ENCODE peak calls at places on chromosomes 5 and 9, in five cellular contexts. Q is stomach, A is gastrocnemius medialis, R is breast epithelium, L is upper lobe of left lung. D is an unnamed sample.
A peak's percentile ranks its signal among the peaks of the same experiment; 100 is the strongest.

GRCh38 chr5:177035982-177036381 is 13.5 kb downstream of the ZNF346 start:
- DNase-seq in A (no peak), L (no peak), Q (no peak), R (no peak), D (no peak)

GRCh38 chr5:106843812-106844416 is 826.8 kb downstream of the EFNA5 start:
- DNase-seq in A (no peak), Q (no peak), L (no peak), R (no peak), D (no peak)

GRCh38 chr5:149027636-149028035 is 35.2 kb downstream of the SH3TC2 start:
- DNase-seq in A (no peak), R (no peak), Q (no peak), L (peak; percentile 59), D (no peak)

GRCh38 chr9:123322771-123323481 is 33.1 kb upstream of the CRB2 start:
- DNase-seq in R (no peak), A (no peak), Q (no peak), L (no peak), D (no peak)

GRCh38 chr5:150112211-150113046 is 26.1 kb upstream of the CSF1R start:
- DNase-seq in R (peak; percentile 29), Q (peak; percentile 24), L (no peak), A (no peak), D (peak; percentile 40)

GRCh38 chr5:173849908-173850307 is 38.2 kb upstream of the CPEB4 start:
- DNase-seq in A (no peak), L (no peak), Q (no peak), R (no peak), D (no peak)

GRCh38 chr5:174533127-174533453 is 191.3 kb upstream of the MSX2 start:
- DNase-seq in A (no peak), L (no peak), R (no peak), Q (no peak), D (no peak)

GRCh38 chr9:14652729-14653377 is 40.4 kb downstream of the ZDHHC21 start:
- DNase-seq in Q (no peak), L (no peak), R (no peak), A (no peak), D (no peak)

GRCh38 chr5:169094586-169095409 is 206.1 kb downstream of the SLIT3 start:
- DNase-seq in R (no peak), A (no peak), L (peak; percentile 2), Q (no peak), D (no peak)

GRCh38 chr9:134182554-134183219 is 18.3 kb upstream of the RNU6ATAC start:
- DNase-seq in A (no peak), R (no peak), L (no peak), Q (no peak), D (no peak)

GRCh38 chr5:33284681-33285080 is 156.1 kb upstream of the TARS1 start:
- DNase-seq in A (no peak), L (no peak), R (no peak), Q (no peak), D (no peak)

GRCh38 chr9:86766912-86767311 is 180.4 kb downstream of the GAS1 start:
- DNase-seq in Q (no peak), L (no peak), A (no peak), R (peak; percentile 93), D (no peak)

GRCh38 chr5:157689942-157690689 is 18.8 kb downstream of the C5orf52 start:
- DNase-seq in L (peak; percentile 79), R (no peak), Q (no peak), A (no peak), D (peak; percentile 9)

GRCh38 chr9:23779220-23779619 is 46.8 kb downstream of the ELAVL2 start:
- DNase-seq in R (no peak), A (no peak), L (no peak), Q (no peak), D (no peak)

GRCh38 chr5:181133610-181134231 is 2.8 kb upstream of the OR2V1 start:
- DNase-seq in Q (peak; percentile 40), R (no peak), L (no peak), A (peak; percentile 18), D (peak; percentile 74)

GRCh38 chr5:155726267-155726666 is 600.7 kb upstream of the SGCD start:
- DNase-seq in R (no peak), Q (no peak), A (no peak), L (no peak), D (no peak)

GRCh38 chr5:128436825-128437224 is 101.2 kb downstream of the FBN2 start:
- DNase-seq in A (no peak), R (no peak), L (no peak), Q (no peak), D (no peak)

GRCh38 chr5:80834710-80835109 is 125.5 kb upstream of the RASGRF2 start:
- DNase-seq in Q (no peak), R (no peak), L (no peak), A (no peak), D (no peak)

GRCh38 chr5:54520438-54520846 is 2.9 kb downstream of the SNX18 start:
- DNase-seq in A (no peak), R (no peak), Q (peak; percentile 37), L (no peak), D (peak; percentile 41)

DNA sequence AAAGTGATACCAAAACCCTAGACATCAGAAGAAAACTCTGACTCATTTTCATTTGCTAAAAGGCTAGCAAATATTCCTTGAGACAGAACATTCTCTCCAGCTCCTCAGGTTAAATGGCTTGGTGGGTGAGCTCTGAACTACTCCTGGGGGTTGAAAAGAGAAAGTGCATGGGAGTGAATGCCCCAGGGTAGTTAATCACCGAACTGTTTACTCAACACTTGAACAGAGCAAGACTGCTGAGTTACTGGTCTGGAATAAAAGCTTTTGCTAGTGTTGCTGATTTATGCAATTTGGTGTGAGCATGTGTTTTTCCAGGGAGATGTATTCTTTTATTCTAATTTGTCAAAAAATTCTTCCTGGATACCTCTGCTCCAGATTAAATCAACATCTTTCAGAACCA is 88.3 kb upstream of the PRDM9 start:
- DNase-seq in Q (no peak), A (no peak), R (no peak), L (no peak), D (no peak)
- TF ChIP-seq CTCF in Q (no peak), A (no peak), R (no peak), L (no peak), D (no peak)

DNA sequence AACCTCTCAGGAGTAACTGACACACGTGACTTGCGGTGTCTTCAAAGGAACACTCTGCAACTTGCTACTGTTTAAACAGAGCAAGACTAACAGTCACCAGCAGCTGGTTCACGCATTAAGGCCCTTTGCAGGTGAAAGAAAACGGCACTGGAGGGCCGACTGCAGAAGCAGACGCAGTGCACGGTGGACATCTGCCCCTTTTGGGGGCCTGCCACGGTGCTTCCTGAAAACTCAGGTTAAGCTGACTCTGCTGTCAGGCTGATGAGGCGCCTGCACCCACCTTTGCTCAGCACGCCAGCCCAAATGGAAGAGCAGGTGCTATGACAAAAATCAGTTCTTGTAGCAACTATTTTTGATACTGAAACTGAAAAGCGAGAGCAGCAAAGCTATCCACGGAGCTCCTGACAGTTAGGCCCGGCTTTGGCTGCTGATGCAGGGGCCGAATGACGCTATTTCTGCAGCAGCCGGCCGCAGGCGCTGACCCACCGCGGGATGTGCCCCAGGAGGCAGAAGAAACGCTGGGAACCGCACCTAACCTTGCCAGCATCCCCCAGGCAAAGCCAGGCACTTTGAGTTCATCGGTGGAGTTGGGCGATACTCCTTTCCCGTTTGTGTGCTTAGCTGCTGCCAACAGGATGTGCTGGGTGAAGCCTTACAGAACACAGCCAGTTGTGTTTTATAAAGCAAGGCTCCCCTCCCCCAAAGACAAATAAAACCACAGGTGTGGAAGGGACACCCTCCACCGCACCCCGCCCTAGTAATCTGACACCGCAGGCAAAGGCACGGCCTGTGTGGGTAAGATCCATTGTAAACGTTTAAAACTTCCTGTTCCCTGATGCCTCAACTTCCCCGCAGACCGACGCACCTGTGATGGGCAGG is 21.1 kb upstream of the TERT start:
- DNase-seq in A (peak; percentile 18), R (peak; percentile 77), L (peak; percentile 78), Q (peak; percentile 88), D (peak; percentile 73)
- TF ChIP-seq POLR2A in A (no peak), R (no peak), L (no peak), Q (no peak), D (peak; percentile 42)

GRCh38 chr5:125199968-125200841 is 453.8 kb upstream of the ZNF608 start:
- DNase-seq in L (no peak), R (no peak), Q (peak; percentile 29), A (no peak), D (no peak)

GRCh38 chr5:125196479-125197183 is 450.2 kb upstream of the ZNF608 start:
- DNase-seq in Q (no peak), R (no peak), L (no peak), A (no peak), D (no peak)

GRCh38 chr5:125198270-125198974 is 452.0 kb upstream of the ZNF608 start:
- DNase-seq in Q (peak; percentile 80), R (peak; percentile 50), L (no peak), A (peak; percentile 56), D (peak; percentile 58)

GRCh38 chr5:125200842-125201373 is 454.5 kb upstream of the ZNF608 start:
- DNase-seq in Q (no peak), L (no peak), A (no peak), R (no peak), D (no peak)

DNA sequence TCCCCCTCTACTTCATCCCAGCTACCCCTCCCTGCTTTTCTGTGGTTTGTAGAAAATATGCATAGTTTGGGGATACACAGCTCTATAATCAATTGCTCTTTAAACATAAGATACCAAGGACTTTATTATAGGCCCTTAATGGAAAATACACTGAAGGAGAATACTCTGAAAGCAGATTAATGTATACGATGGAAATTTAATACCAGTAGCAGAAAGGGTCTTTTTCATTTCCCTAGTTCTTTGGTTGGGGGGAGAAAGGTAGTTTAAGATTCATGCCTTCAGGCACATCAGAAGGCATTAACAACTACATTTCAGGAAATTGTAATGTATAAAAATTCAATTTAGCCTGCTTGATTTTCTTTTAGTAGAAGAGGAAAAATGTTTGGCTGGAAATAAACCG is 452.9 kb upstream of the ZNF608 start:
- DNase-seq in R (no peak), A (no peak), Q (no peak), L (no peak), D (no peak)
- TF ChIP-seq CTCF in R (no peak), A (no peak), Q (no peak), L (no peak), D (no peak)

GRCh38 chr5:123035950-123036390 is 555 bp downstream of the PPIC start:
- DNase-seq in L (peak; percentile 88), Q (peak; percentile 63), R (peak; percentile 39), A (peak; percentile 12), D (no peak)

GRCh38 chr5:123037104-123037418 is 536 bp upstream of the PPIC start:
- DNase-seq in R (no peak), A (no peak), Q (no peak), L (no peak), D (no peak)

GRCh38 chr5:123039673-123040072 is 3.1 kb upstream of the PPIC start:
- DNase-seq in A (no peak), R (no peak), Q (no peak), L (no peak), D (no peak)

GRCh38 chr5:123035320-123035949 is 1.1 kb downstream of the PPIC start:
- DNase-seq in A (no peak), Q (peak; percentile 38), L (no peak), R (peak; percentile 27), D (peak; percentile 52)

DNA sequence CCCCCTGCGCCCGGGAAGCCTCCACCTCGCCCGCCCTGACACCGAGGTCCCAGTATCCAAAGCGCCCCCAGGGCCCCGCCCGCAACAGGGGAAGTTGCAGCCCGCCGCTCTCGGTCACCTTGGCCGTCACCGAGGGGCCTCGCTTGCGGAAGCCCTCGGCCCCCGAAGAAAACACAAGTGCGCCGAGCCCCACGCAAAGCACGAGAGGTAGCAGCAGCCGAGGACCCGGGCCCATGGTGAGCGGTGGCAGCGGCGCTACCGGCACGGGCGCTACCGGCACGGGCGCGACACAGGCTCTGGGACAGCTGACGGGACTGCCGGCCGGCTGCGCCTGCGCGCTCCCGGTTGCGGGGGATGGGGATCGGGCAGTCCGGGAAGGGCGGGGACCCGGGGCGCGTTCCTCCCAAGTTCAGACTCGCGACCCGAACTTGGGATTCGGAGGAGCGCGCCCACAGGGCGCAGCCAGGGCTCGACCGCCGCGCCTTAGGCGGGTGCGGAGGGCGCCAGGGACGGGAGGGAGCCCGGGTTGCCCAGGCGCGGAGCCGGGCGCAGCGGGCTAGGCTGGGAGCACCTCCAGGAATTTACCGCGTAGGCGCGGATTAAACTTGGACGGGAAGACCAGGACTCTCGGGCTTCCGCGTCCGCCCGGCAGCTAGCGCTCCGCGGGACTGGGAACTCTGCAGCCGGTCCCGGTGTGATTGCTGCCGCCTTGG is at the start of gene PPIC:
- DNase-seq in R (peak; percentile 64), A (peak; percentile 70), L (peak; percentile 97), Q (peak; percentile 89), D (peak; percentile 94)
- TF ChIP-seq POLR2A in R (no peak), A (peak; percentile 66), L (peak; percentile 63), Q (no peak), D (peak; percentile 85)